ENCODE peak calls at places on chromosomes 4 and X, in four cellular contexts. X is HL-60, J is K562, R is GM12878. S is an unnamed sample.

GRCh38 chr4:106273831-106274230 is 42.2 kb downstream of the TBCK start:
- DNase-seq in J (no peak), R (no peak), X (no peak), S (no peak)

GRCh38 chr4:108350332-108350731 is 181.6 kb upstream of the LEF1 start:
- DNase-seq in J (no peak), X (no peak), R (no peak), S (no peak)

GRCh38 chrX:48957477-48957826 is at the start of gene OTUD5:
- DNase-seq in J (peak; percentile 77), R (no peak), X (no peak), S (peak; percentile 68)

GRCh38 chr4:76199664-76200211 is 13.9 kb downstream of the SCARB2 start:
- DNase-seq in R (peak; percentile 81), X (no peak), J (no peak), S (no peak)

GRCh38 chr4:89283226-89283974 is 24.2 kb downstream of the GPRIN3 start:
- DNase-seq in J (no peak), X (no peak), R (no peak), S (no peak)

GRCh38 chrX:140157611-140158010 is 192.3 kb upstream of the CXorf66 start:
- DNase-seq in X (no peak), J (no peak), R (no peak), S (no peak)

GRCh38 chr4:89838005-89838404 is 1.0 kb upstream of the SNCA start:
- DNase-seq in J (peak; percentile 19), X (no peak), R (no peak), S (no peak)

GRCh38 chrX:119236599-119237525 is 777 bp downstream of the PGRMC1 start:
- DNase-seq in X (peak; percentile 4), R (no peak), J (peak; percentile 24), S (no peak)

GRCh38 chr4:122576261-122577188 is 44.3 kb downstream of the IL21 start:
- DNase-seq in X (peak; percentile 33), J (peak; percentile 55), R (no peak), S (no peak)

DNA sequence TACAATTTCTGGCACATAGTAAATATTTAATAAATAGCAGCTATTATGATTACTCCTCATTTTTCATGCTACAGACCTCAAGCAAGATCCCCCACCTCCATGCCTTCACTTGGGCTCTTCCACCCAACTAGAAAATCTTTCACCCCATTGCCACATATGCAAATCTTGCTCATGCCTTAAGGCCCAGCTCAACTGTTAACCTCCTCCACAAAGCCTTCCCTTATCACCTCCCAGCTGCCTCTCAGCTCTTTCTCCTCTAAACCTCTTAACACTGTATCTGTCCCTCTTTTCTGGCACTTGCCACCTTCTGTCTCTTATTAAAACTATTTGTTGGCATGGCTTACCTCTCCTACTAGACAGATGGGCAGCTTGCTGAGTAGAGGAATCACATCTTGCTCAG is 51.5 kb downstream of the PJA1 start:
- DNase-seq in R (no peak), J (peak; percentile 32), X (no peak), S (no peak)
- TF ChIP-seq SPI1 in R (no peak), J (no peak), X (no peak), S (no peak)

GRCh38 chr4:86970447-86971354 is 35.9 kb downstream of the AFF1 start:
- DNase-seq in R (no peak), J (no peak), X (no peak), S (no peak)
- TF ChIP-seq SPI1 in R (no peak), J (no peak), X (no peak), S (no peak)

GRCh38 chr4:154744341-154744948 is 645 bp downstream of the LRAT start:
- DNase-seq in J (no peak), R (no peak), X (no peak), S (no peak)
- TF ChIP-seq SPI1 in J (no peak), R (no peak), X (no peak), S (no peak)

DNA sequence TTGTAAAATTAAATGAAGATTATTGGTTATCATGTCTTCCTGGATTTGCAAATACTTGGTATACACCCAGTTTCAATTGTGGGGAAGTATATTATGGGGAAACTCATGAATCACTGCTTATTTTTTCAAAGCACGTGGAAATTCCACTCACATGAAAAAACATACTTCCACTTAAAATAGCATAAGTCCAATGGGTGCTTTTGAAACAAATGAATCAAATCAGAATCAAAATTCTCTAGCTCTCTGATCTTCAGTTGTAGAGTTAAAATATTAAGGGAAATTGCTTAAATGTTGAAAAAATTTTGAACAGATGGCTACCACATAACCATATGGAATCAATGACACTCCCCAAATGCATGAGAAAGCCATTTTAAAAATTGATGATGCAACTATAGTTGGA is 93.0 kb downstream of the ARSF start:
- DNase-seq in R (no peak), X (no peak), J (no peak), S (no peak)
- TF ChIP-seq SPI1 in R (no peak), X (no peak), J (no peak), S (no peak)

GRCh38 chrX:2784026-2784425 is 32.2 kb downstream of the XG start:
- DNase-seq in X (no peak), R (no peak), J (no peak), S (no peak)

GRCh38 chrX:2781698-2782097 is 29.9 kb downstream of the XG start:
- DNase-seq in R (peak; percentile 35), J (no peak), X (no peak), S (no peak)

GRCh38 chrX:2782778-2783177 is 30.9 kb downstream of the XG start:
- DNase-seq in J (no peak), R (no peak), X (no peak), S (no peak)

GRCh38 chrX:2781226-2781571 is 29.4 kb downstream of the XG start:
- DNase-seq in R (no peak), X (no peak), J (no peak), S (no peak)

GRCh38 chrX:2782171-2782570 is 30.3 kb downstream of the XG start:
- DNase-seq in R (no peak), X (no peak), J (no peak), S (no peak)
- TF ChIP-seq SPI1 in R (no peak), X (no peak), J (no peak), S (no peak)

DNA sequence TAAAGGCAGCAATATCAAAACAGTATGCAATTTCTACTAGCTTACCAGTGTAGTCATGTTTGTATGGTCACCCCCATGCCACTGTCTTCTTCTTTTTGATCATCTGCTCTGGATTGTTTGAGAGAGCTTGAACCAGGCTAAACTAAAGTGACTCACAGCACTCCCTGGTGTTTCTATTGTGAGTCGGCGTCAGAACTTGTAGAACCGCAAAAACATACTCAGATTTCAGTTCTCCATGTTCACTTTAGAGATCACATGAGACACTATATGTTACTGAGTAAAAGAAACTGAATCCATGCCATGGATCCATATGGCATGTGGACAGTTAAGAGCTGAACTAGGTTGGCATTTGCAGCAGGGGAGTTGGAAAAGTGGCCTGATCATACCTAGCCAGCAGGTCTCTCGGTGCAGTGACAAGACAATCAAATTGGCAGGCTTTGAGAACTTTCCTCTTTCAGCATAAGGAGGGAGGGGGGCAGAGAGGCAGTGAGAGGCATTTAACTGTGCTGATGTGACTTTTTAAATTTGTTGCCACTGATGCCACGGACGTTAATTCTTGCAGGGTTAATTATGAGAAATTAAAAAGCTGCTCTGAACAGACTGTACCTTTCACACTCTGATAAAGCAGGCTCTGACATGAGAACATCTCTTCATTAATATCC is 88.4 kb downstream of the AFF2 start:
- DNase-seq in R (no peak), X (no peak), J (no peak), S (no peak)
- TF ChIP-seq SPI1 in R (no peak), X (no peak), J (no peak), S (no peak)

GRCh38 chrX:95351089-95351488 is 1333.6 kb upstream of the DIAPH2 start:
- DNase-seq in J (no peak), X (no peak), R (no peak), S (no peak)
- TF ChIP-seq SPI1 in J (no peak), X (no peak), R (no peak), S (no peak)

GRCh38 chr4:128840711-128841318 is 31.3 kb downstream of the JADE1 start:
- DNase-seq in X (no peak), J (no peak), R (no peak), S (no peak)

GRCh38 chr4:128835498-128836222 is 26.2 kb downstream of the JADE1 start:
- DNase-seq in R (no peak), J (no peak), X (no peak), S (no peak)

GRCh38 chr4:128841402-128841801 is 31.9 kb downstream of the JADE1 start:
- DNase-seq in X (no peak), J (no peak), R (no peak), S (no peak)

GRCh38 chr4:128837198-128837597 is 27.7 kb downstream of the JADE1 start:
- DNase-seq in R (no peak), J (no peak), X (no peak), S (no peak)

DNA sequence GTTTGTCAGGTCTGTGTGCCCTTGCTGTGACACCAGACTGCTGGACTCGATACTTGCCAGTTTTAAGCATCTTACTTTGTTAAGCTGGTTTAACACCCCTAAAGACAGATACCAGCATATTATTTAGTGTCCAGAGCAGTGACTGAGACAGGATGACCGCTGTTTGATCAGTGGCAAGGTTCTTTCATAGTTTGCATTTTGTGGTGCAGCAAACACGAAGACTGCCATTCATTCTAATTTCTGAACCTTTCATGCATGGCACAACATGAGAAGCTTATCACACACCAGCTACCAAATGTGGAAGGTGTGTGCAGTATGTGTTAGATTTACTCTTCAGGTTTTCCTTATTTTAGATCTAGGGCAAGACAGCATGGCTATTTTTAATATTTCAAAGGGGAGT is 28.2 kb downstream of the JADE1 start:
- DNase-seq in X (no peak), J (no peak), R (no peak), S (no peak)
- TF ChIP-seq SPI1 in X (no peak), J (no peak), R (no peak), S (no peak)

DNA sequence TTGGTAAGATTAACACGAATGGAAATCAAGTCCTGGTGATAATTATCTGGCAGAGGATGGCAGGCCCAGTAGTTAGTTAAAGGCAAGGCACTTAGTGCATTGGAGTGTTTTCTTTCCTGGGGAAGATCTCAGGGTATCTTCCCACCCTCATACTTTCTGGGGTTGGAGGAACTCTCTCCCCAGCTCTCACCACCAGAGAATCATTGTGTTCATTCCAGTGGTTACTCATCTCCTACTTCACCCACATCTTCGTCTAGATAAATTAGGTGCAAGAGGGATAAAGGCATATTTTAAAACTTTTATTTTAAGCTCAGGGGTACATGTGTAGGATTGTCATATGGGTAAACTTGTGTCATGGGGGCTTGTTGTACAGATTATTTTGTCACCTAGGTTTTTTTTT is 67.5 kb upstream of the SH3RF1 start:
- DNase-seq in R (no peak), X (no peak), J (no peak), S (no peak)
- TF ChIP-seq SPI1 in R (no peak), X (no peak), J (no peak), S (no peak)

DNA sequence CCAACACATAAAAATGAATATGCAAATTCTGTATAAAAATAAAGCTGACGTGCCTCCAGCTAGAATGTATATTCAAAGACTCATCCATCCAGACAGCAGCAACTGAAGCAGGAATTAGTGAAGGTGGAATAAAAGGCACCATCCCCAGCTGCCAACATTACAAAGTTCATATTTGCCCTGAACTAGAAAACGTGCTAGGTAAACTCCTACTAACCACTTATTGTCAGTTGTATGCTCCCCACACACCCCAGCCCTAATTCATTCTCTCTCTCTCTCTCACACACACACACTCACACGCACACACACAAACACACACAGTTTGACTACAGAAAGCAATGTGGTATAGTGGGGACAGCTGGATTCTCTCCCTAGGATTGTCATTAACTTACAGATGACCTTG is 53.6 kb downstream of the PCDH19 start:
- DNase-seq in J (no peak), X (no peak), R (no peak), S (no peak)
- TF ChIP-seq SPI1 in J (no peak), X (no peak), R (no peak), S (no peak)